ENCODE peak calls at places on chromosome 4, in eight cellular contexts. C is AG09319, U is neuronal stem cell, K is NCI-H1092 treated with DMSO at 0.1 percent for 48 hours, F is D341Med, Z is hypothalamus, D is NCI-H510A treated with DMSO at 0.1 percent for 48 hours, L is NCI-H1436. S is an unnamed sample.

GRCh38 chr4:17515724-17516407 is 901 bp downstream of the CLRN2 start:
- DNase-seq in C (no peak), U (no peak), K (no peak), F (no peak), Z (no peak), D (no peak), L (no peak), S (peak)

GRCh38 chr4:26132858-26133257 is 188.0 kb upstream of the RBPJ start:
- DNase-seq in C (no peak), U (no peak), K (no peak), F (no peak), Z (no peak), D (no peak), L (no peak), S (no peak)

GRCh38 chr4:51932261-51932660 is 87.9 kb downstream of the LRRC66 start:
- DNase-seq in C (no peak), U (no peak), K (no peak), F (no peak), Z (no peak), D (no peak), L (no peak), S (no peak)

GRCh38 chr4:133147365-133147821 is 1.7 kb upstream of the PCDH10 start:
- DNase-seq in C (no peak), U (no peak), K (no peak), F (peak), Z (no peak), D (peak), L (no peak), S (no peak)

GRCh38 chr4:139011220-139011950 is 4.2 kb upstream of the NOCT start:
- DNase-seq in C (no peak), U (no peak), K (no peak), F (no peak), Z (no peak), D (no peak), L (no peak), S (peak)

GRCh38 chr4:142265536-142265935 is 580.6 kb downstream of the INPP4B start:
- DNase-seq in C (no peak), U (no peak), K (no peak), F (no peak), Z (no peak), D (no peak), L (no peak), S (no peak)

GRCh38 chr4:83115000-83115399 is 471 bp upstream of the PLAC8 start:
- DNase-seq in C (no peak), U (no peak), K (no peak), F (no peak), Z (no peak), D (peak), L (no peak), S (no peak)

GRCh38 chr4:148065069-148065468 is 333.2 kb downstream of the ARHGAP10 start:
- DNase-seq in C (peak), U (no peak), K (no peak), F (no peak), Z (peak), D (no peak), L (no peak), S (no peak)

GRCh38 chr4:150262611-150263010 is 184.4 kb downstream of the DCLK2 start:
- DNase-seq in C (no peak), U (no peak), K (no peak), F (no peak), Z (no peak), D (no peak), L (no peak), S (no peak)

GRCh38 chr4:19961092-19961491 is 290.6 kb upstream of the SLIT2 start:
- DNase-seq in C (peak), U (no peak), K (no peak), F (no peak), Z (no peak), D (no peak), L (no peak), S (no peak)

GRCh38 chr4:156974264-156974663 is 2.7 kb upstream of the PDGFC start:
- DNase-seq in C (no peak), U (no peak), K (no peak), F (no peak), Z (no peak), D (no peak), L (no peak), S (no peak)

GRCh38 chr4:127622923-127623754 is 9.6 kb upstream of the INTU start:
- DNase-seq in C (no peak), U (peak), K (peak), F (peak), Z (peak), D (no peak), L (no peak), S (peak)

GRCh38 chr4:109721033-109721432 is 8.8 kb downstream of the PLA2G12A start:
- DNase-seq in C (no peak), U (no peak), K (no peak), F (no peak), Z (no peak), D (no peak), L (no peak), S (no peak)

GRCh38 chr4:132195181-132195580 is 953.9 kb upstream of the PCDH10 start:
- DNase-seq in C (no peak), U (no peak), K (no peak), F (no peak), Z (no peak), D (no peak), L (no peak), S (no peak)

GRCh38 chr4:185235480-185236154 is 26.2 kb downstream of the SNX25 start:
- DNase-seq in C (no peak), U (no peak), K (no peak), F (no peak), Z (no peak), D (no peak), L (no peak), S (no peak)

GRCh38 chr4:127957105-127957504 is 7.9 kb downstream of the MFSD8 start:
- DNase-seq in C (no peak), U (no peak), K (no peak), F (no peak), Z (no peak), D (no peak), L (no peak), S (no peak)

S was measured in right lobe of liver.